ENCODE peak calls at places on chromosome 15, in four cellular contexts. A is colonic mucosa, V is astrocyte of the spinal cord, R is natural killer cell. M is an unnamed sample.

GRCh38 chr15:40233727-40234577 is 4.9 kb upstream of the PAK6 start:
- DNase-seq in A (no peak), V (no peak), R (no peak), M (no peak)

GRCh38 chr15:73941871-73942635 is 15.8 kb downstream of the LOXL1 start:
- DNase-seq in A (no peak), R (no peak), V (no peak), M (no peak)

GRCh38 chr15:55742498-55742926 is 440 bp downstream of the PRTG start:
- DNase-seq in V (no peak), A (peak), R (no peak), M (no peak)

GRCh38 chr15:99123706-99124451 is 19.0 kb downstream of the SYNM start:
- DNase-seq in A (peak), R (no peak), V (peak), M (peak)

GRCh38 chr15:95741830-95742229 is 588.7 kb upstream of the NR2F2 start:
- DNase-seq in A (no peak), R (no peak), V (no peak), M (no peak)

GRCh38 chr15:101549647-101550046 is 60.1 kb upstream of the PCSK6 start:
- DNase-seq in A (no peak), V (no peak), R (no peak), M (no peak)

GRCh38 chr15:68415061-68415460 is 16.9 kb downstream of the ITGA11 start:
- DNase-seq in A (peak), R (no peak), V (no peak), M (no peak)

GRCh38 chr15:66844747-66845145 is 142.7 kb downstream of the SMAD6 start:
- DNase-seq in R (no peak), V (no peak), A (no peak), M (no peak)

GRCh38 chr15:60396964-60397771 is 618 bp downstream of the ANXA2 start:
- DNase-seq in A (peak), R (peak), V (peak), M (no peak)

GRCh38 chr15:39921274-39921638 is 1.2 kb upstream of the GPR176 start:
- DNase-seq in V (no peak), R (no peak), A (no peak), M (no peak)

GRCh38 chr15:60364306-60364924 is 33.4 kb downstream of the ANXA2 start:
- DNase-seq in V (no peak), R (no peak), A (no peak), M (no peak)

GRCh38 chr15:31193291-31193690 is 91.8 kb upstream of the TRPM1 start:
- DNase-seq in R (no peak), V (no peak), A (no peak), M (no peak)

GRCh38 chr15:91954211-91954804 is 100.8 kb downstream of the SLCO3A1 start:
- DNase-seq in A (peak), V (no peak), R (no peak), M (no peak)

GRCh38 chr15:89088605-89089315 is 504 bp downstream of the ABHD2 start:
- DNase-seq in A (peak), R (peak), V (no peak), M (no peak)

GRCh38 chr15:73686781-73687256 is 2.6 kb downstream of the CD276 start:
- DNase-seq in A (no peak), R (no peak), V (peak), M (peak)

GRCh38 chr15:100147828-100148227 is 193.9 kb downstream of the ADAMTS17 start:
- DNase-seq in R (no peak), V (no peak), A (no peak), M (no peak)

GRCh38 chr15:62257991-62258390 is 92.9 kb upstream of the C2CD4B start:
- DNase-seq in R (no peak), A (no peak), V (no peak), M (no peak)
- TF ChIP-seq CTCF in R (no peak), A (no peak), V (no peak), M (no peak)

GRCh38 chr15:83993591-83993990 is 242.0 kb upstream of the GOLGA6L4 start:
- DNase-seq in V (no peak), A (no peak), R (no peak), M (no peak)
- TF ChIP-seq CTCF in V (no peak), A (no peak), R (no peak), M (no peak)

GRCh38 chr15:77419836-77420609 is at the start of gene PEAK1:
- DNase-seq in V (peak), R (peak), A (peak), M (peak)

GRCh38 chr15:77417642-77418041 is 2.3 kb downstream of the PEAK1 start:
- DNase-seq in R (no peak), V (no peak), A (no peak), M (no peak)

GRCh38 chr15:77420610-77421369 is at the start of gene HMG20A:
- DNase-seq in A (peak), V (peak), R (peak), M (peak)

GRCh38 chr15:77418341-77419049 is 1.4 kb downstream of the PEAK1 start:
- DNase-seq in R (no peak), A (no peak), V (peak), M (no peak)

GRCh38 chr15:77419050-77419835 is 661 bp downstream of the PEAK1 start:
- DNase-seq in A (peak), V (peak), R (peak), M (no peak)
- TF ChIP-seq CTCF in A (no peak), V (peak), R (no peak), M (peak)

GRCh38 chr15:49270541-49271421 is 100.7 kb downstream of the GALK2 start:
- DNase-seq in R (no peak), A (no peak), V (peak), M (peak)
- TF ChIP-seq CTCF in R (no peak), A (no peak), V (no peak), M (peak)

GRCh38 chr15:37793851-37794250 is 140.6 kb upstream of the TMCO5A start:
- DNase-seq in A (no peak), V (no peak), R (no peak), M (no peak)
- TF ChIP-seq CTCF in A (no peak), V (peak), R (no peak), M (no peak)

GRCh38 chr15:38745611-38746010 is 181.0 kb upstream of the RASGRP1 start:
- DNase-seq in A (no peak), V (no peak), R (no peak), M (no peak)
- TF ChIP-seq CTCF in A (no peak), V (no peak), R (no peak), M (no peak)

GRCh38 chr15:65833501-65834220 is 35.6 kb upstream of the RAB11A start:
- DNase-seq in R (no peak), A (peak), V (no peak), M (no peak)

GRCh38 chr15:65835452-65835851 is 33.8 kb upstream of the RAB11A start:
- DNase-seq in A (no peak), R (no peak), V (no peak), M (no peak)

GRCh38 chr15:65829150-65829764 is 37.2 kb upstream of the DENND4A start:
- DNase-seq in R (no peak), A (no peak), V (peak), M (peak)

GRCh38 chr15:65834603-65835282 is 34.5 kb upstream of the RAB11A start:
- DNase-seq in R (no peak), V (no peak), A (no peak), M (no peak)

DNA sequence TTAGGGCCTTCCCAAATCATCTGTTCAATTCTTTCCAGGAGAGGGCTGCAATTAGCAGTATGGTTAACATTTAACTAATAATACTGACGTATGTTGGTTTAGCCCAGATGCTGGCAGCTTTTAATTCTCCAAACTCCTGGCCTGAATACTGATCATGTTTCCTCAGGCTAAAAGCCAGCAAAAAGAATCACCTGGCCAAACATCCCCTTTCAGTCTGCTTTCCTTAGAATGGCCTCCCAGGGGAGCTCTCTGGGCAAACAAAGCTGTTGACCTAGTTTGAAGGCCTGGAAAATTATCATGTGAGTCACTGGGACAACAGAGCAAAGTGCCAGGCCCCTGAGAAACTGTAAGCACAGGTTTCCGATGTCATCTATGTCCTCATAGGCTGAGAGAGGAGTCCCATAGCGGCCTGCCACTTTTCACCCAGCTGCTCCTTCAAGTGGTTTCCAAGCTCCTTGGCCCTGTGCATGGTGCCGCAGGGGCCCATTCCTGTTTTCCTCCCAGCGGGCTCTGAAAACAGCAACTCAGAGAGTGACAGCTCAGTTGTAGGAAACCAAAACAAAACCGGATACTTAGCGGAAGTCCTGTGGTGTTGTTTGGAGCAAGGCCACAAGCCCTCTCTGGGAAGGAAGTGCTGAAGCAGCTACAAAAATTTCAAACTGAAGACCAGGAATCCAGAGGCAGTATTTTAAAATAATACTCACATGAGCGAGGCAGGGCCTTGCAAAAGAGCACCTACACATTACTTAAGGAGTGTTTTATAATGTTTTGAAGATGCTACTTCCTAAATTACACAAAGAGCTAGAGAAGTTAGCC is 36.5 kb upstream of the RAB11A start:
- DNase-seq in A (peak), R (peak), V (peak), M (peak)
- TF ChIP-seq CTCF in A (no peak), R (no peak), V (peak), M (peak)

GRCh38 chr15:48515497-48515896 is 130.0 kb downstream of the FBN1 start:
- DNase-seq in A (no peak), R (no peak), V (no peak), M (no peak)

GRCh38 chr15:48522123-48522522 is 123.4 kb downstream of the FBN1 start:
- DNase-seq in V (no peak), R (no peak), A (no peak), M (no peak)

GRCh38 chr15:48522911-48523310 is 122.6 kb downstream of the FBN1 start:
- DNase-seq in R (no peak), V (peak), A (no peak), M (peak)

GRCh38 chr15:48516125-48516524 is 129.4 kb downstream of the FBN1 start:
- DNase-seq in V (no peak), R (no peak), A (no peak), M (no peak)

GRCh38 chr15:48520376-48521155 is 124.9 kb downstream of the FBN1 start:
- DNase-seq in R (no peak), V (peak), A (no peak), M (no peak)
- TF ChIP-seq CTCF in R (no peak), V (no peak), A (no peak), M (no peak)

GRCh38 chr15:57743424-57743823 is 36.9 kb downstream of the POLR2M start:
- DNase-seq in A (no peak), R (no peak), V (no peak), M (no peak)
- TF ChIP-seq CTCF in A (no peak), R (no peak), V (peak), M (no peak)

GRCh38 chr15:69725957-69726356 is 273.3 kb downstream of the RPLP1 start:
- DNase-seq in V (no peak), A (no peak), R (no peak), M (no peak)

GRCh38 chr15:69724331-69724730 is 271.7 kb downstream of the RPLP1 start:
- DNase-seq in A (no peak), R (no peak), V (no peak), M (no peak)

GRCh38 chr15:69722924-69723323 is 270.3 kb downstream of the RPLP1 start:
- DNase-seq in R (no peak), A (no peak), V (no peak), M (no peak)

GRCh38 chr15:69725210-69725609 is 272.6 kb downstream of the RPLP1 start:
- DNase-seq in R (no peak), A (no peak), V (no peak), M (no peak)

DNA sequence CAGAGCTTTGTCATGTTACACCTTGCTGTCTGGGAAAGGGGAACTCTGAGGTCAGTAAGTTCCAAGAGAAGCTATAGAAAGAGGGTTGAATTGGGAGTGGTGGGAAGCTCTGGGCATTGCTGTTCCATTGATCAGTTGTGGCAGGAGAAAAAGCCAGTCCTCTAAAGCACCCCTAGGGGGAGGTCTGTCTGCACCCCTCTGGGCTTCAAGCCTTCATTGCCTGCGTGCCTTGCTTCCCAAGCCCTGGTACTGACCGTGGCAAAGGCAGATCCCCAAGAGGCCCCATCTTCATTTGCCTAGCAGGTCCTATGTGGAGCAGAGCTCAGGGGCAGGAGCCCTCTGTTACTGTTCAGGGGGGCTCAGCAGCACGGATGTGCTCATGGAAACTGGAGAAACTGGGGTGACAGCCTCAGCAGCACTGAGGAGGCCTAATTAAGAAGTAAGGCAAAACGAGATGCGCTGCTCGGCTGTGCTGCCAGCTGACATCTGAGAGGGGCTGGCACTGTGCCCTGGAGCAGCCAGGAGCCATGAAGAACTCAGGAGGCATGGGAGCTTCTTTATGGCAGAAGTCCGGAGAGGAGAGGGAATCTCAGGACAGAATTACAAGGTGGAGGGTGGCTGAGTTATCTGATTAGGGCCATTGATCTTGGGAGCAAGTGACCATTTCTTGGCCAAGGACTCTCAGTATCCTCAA is 270.9 kb downstream of the RPLP1 start:
- DNase-seq in V (no peak), R (no peak), A (no peak), M (no peak)
- TF ChIP-seq CTCF in V (peak), R (no peak), A (no peak), M (peak)

M was measured in astrocyte of the cerebellum.